ENCODE peak calls at places on chromosome 6, in five cellular contexts. C is osteoblast, F is NT2/D1, G is heart left ventricle, L is heart right ventricle. X is an unnamed sample. For H3K9me3 and H3K4me1, the result is how much of the 10 kb centered on the place peaks cover.

GRCh38 chr6:30876039-30876730 is 8.1 kb upstream of the DDR1 start:
- DNase-seq in L (no peak), F (no peak), C (peak), G (no peak), X (no peak)

GRCh38 chr6:106692112-106692822 is 62.9 kb downstream of the QRSL1 start:
- DNase-seq in F (peak), C (peak), G (no peak), L (no peak), X (peak)

GRCh38 chr6:79946242-79946641 is 1.1 kb downstream of the ELOVL4 start:
- DNase-seq in C (peak), F (peak), G (no peak), L (no peak), X (peak)

GRCh38 chr6:100892693-100893092 is 11.6 kb upstream of the ASCC3 start:
- DNase-seq in F (no peak), C (no peak), G (no peak), L (no peak), X (peak)

GRCh38 chr6:89044988-89045387 is 35.6 kb upstream of the PNRC1 start:
- DNase-seq in G (peak), C (no peak), L (peak), F (no peak), X (no peak)

GRCh38 chr6:36839819-36840379 is 655 bp upstream of the CPNE5 start:
- DNase-seq in G (peak), C (peak), L (peak), F (no peak), X (peak)

GRCh38 chr6:138443979-138444378 is 40.0 kb downstream of the HEBP2 start:
- DNase-seq in G (no peak), C (no peak), F (no peak), L (no peak), X (no peak)

GRCh38 chr6:141824258-141824795 is 308.4 kb upstream of the GJE1 start:
- DNase-seq in C (no peak), F (no peak), L (no peak), G (no peak), X (no peak)

GRCh38 chr6:138757131-138757530 is 16.4 kb upstream of the CCDC28A start:
- DNase-seq in G (no peak), L (no peak), F (no peak), C (peak), X (no peak)

GRCh38 chr6:118580585-118581419 is 32.7 kb downstream of the PLN start:
- DNase-seq in F (peak), C (peak), L (no peak), G (no peak), X (peak)

GRCh38 chr6:32436995-32437836 is 2.5 kb upstream of the HLA-DRA start:
- DNase-seq in F (no peak), C (peak), G (no peak), L (no peak), X (no peak)

GRCh38 chr6:139951172-139951571 is 576.7 kb upstream of the CITED2 start:
- DNase-seq in C (no peak), L (no peak), G (no peak), F (no peak), X (no peak)

GRCh38 chr6:169964440-169965212 is 213.2 kb downstream of the ERMARD start:
- DNase-seq in F (no peak), C (peak), L (no peak), G (no peak), X (no peak)

GRCh38 chr6:169965657-169966311 is 214.4 kb downstream of the ERMARD start:
- DNase-seq in G (no peak), F (no peak), C (peak), L (peak), X (no peak)

GRCh38 chr6:169967687-169968086 is 216.3 kb downstream of the ERMARD start:
- DNase-seq in F (no peak), C (peak), G (no peak), L (no peak), X (no peak)

GRCh38 chr6:169965239-169965638 is 213.8 kb downstream of the ERMARD start:
- DNase-seq in F (no peak), G (no peak), L (no peak), C (peak), X (no peak)

DNA sequence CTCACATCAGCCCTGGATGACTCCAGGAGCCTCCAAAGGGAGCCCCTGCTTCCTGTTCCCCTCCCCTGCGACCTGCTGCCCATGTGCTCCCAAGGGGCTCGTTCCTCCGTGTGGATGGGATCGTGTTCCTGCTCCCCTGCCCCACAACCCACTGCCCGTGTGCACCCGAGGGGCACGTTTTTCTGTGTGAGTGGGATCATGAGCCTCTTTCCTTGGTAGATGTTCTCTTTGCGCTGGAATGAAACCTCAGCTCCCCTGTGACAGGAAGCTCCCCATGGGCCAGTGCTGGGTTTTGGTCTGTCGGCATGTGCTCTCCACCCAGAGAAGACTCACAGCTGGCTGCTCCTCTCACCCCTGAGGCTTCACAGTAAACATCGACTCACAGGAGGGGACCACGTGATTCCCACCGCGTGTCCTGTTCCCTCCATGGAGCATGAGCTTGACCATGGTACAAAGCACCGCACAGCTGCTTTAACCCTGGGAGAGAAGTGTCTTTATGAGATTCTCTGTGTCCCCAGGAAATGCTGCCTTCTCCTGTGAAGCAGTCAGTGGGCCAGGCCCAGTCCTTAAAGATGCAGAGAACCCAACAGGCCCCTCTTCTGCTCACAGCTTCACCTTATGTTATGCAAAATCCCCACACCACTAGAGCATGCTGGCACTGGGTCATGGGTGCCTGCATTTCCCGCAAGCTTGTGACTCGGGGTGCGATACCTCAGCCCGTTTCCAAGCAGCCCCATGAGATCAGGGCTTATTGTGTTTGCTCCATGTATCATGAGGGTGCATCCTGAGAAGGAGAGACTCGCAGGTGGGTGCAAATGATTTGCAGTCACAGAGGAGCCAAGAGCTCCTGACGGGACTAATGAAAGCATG is 215.1 kb downstream of the ERMARD start:
- DNase-seq in G (no peak), F (no peak), L (no peak), C (peak), X (no peak)
- H3K9me3 ChIP-seq in G (under half), F (under half), L (under half), C (under half), X (under half)

GRCh38 chr6:132491881-132492280 is 21.0 kb downstream of the STX7 start:
- DNase-seq in C (no peak), L (no peak), F (no peak), G (no peak), X (no peak)

GRCh38 chr6:132491303-132491702 is 21.6 kb downstream of the STX7 start:
- DNase-seq in G (peak), F (no peak), C (no peak), L (no peak), X (peak)

GRCh38 chr6:132495604-132496079 is 17.3 kb downstream of the STX7 start:
- DNase-seq in C (no peak), F (no peak), L (no peak), G (no peak), X (no peak)

GRCh38 chr6:132496519-132497180 is 16.3 kb downstream of the STX7 start:
- DNase-seq in F (no peak), C (no peak), G (no peak), L (no peak), X (no peak)

DNA sequence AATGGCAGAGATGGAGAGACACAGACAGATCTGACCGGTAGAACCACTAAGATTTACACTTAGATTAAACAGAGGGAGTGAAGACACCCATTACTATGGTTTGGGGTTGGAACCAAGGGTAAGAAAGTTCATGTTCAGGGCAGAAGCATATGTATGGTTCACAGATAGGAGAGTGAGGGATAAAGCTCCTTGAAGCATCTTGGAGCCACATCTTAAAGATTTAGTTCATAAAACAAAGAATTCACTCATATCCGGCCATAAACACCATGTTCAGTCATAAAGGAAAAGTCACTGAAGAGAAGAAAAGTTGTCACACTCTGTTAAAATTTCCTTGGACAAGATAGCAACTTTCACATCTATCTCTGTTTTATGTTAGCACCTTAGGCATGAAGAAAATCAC is 18.0 kb downstream of the STX7 start:
- DNase-seq in C (no peak), F (no peak), G (no peak), L (no peak), X (no peak)
- H3K4me3 ChIP-seq in C (no peak), F (no peak), G (no peak), L (no peak), X (no peak)

DNA sequence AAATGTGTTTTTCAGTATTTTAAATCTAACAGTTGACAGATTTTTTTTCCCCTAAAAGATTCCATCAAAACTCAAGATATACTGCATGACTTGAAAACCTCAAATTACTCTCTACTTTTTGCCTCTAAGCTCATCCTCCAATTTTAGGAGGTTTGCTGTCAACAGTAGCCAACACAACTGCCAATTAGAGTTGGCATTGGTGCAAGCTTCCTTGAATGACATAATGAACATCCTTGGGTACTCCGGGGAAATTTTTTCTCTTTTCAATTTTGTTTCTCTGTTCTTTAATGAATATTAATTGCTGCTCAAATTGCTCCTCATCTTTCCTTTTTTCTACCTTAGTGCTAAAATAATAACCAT is 34.4 kb downstream of the SLC22A23 start:
- DNase-seq in L (no peak), C (no peak), G (no peak), F (no peak), X (no peak)
- H3K4me1 ChIP-seq in L (under half), C (under half), G (under half), F (under half), X (under half)

DNA sequence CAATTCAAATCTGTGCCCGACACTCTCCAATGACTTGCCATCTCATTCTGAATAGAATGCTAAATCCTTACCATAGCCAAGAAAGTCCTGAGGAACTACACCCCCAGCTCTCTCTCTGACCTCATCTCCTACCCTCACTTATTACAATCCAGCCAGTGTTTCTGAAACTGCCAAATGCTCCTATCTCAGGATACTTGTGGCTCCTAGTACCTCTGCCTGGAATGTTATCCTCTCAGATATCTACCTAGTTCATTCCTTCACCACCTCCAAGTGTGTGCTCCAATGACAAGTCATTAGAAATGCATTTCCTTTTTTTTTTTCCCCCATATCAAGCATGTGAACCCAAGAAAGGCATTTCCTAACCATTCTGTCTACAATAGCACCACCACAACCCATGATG is 24.4 kb downstream of the ZNF184 start:
- DNase-seq in F (no peak), C (no peak), G (no peak), L (no peak), X (no peak)
- H3K9me3 ChIP-seq in F (half or more), C (under half), G (under half), L (half or more), X (under half)

DNA sequence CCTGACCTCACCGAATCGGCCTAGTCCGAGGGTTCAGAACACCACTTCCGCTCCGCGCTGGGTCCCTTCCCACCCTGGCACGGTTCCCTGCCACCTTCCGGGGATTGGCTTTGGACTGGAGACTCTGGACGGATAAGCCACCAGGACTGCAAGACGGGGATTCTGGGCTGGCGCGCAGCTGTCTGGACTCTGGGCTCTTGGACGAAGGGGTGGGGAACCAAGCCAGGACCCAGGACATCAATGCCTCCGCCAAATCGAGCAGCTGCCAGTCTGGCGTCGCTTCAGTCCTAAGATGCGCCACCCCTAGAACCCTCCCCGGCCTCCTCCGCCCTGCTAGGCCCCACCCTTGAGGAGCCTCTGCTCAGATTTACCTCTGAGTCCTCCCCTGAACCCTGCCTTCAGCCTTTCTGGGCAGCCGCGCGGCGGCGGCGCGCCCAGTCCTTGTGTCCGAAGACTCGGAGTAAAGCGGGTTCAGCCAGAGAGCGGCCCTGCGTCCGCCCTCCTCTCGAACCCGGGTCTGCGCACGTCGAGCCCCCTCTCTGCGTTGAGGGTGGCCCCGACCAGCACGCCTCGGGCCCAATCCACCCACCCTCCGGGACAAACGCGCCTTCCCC is 1.2 kb downstream of the KCNK17 start:
- DNase-seq in L (peak), C (peak), F (no peak), G (peak), X (no peak)
- H3K4me3 ChIP-seq in L (peak), C (no peak), F (peak), G (peak), X (no peak)